ENCODE peak calls at places on chromosome 21, in nine cellular contexts. F is breast epithelium, L is HL-60, E is vagina, J is transverse colon, B is suprapubic skin, I is stomach, Q is HepG2, T is Panc1. C is an unnamed sample.

GRCh38 chr21:19246018-19246417 is 842.4 kb upstream of the TMPRSS15 start:
- DNase-seq in F (no peak), L (no peak), E (no peak), J (no peak), B (no peak), I (no peak), Q (no peak), T (no peak), C (no peak)

GRCh38 chr21:44987301-44987885 is 47.6 kb downstream of the SLX9 start:
- DNase-seq in F (no peak), L (no peak), E (no peak), J (no peak), B (no peak), I (no peak), Q (no peak), T (no peak), C (peak)

GRCh38 chr21:18274370-18274769 is 29.7 kb downstream of the CHODL start:
- DNase-seq in F (no peak), L (no peak), E (no peak), J (no peak), B (no peak), I (no peak), Q (no peak), T (no peak), C (no peak)

GRCh38 chr21:45310446-45310845 is 22.8 kb upstream of the POFUT2 start:
- DNase-seq in F (no peak), L (no peak), E (no peak), J (no peak), B (no peak), I (no peak), Q (no peak), T (no peak), C (peak)

GRCh38 chr21:21163904-21164303 is 165.7 kb downstream of the NCAM2 start:
- DNase-seq in F (peak), L (peak), E (no peak), J (peak), B (no peak), I (peak), Q (peak), T (peak), C (peak)

GRCh38 chr21:31688603-31689368 is 29.3 kb downstream of the SOD1 start:
- DNase-seq in F (no peak), L (no peak), E (no peak), J (no peak), B (no peak), I (no peak), Q (no peak), T (no peak), C (no peak)

GRCh38 chr21:15204887-15205286 is 140.1 kb upstream of the NRIP1 start:
- DNase-seq in F (no peak), L (no peak), E (no peak), J (no peak), B (no peak), I (no peak), Q (no peak), T (no peak), C (no peak)

GRCh38 chr21:33402011-33402979 is 918 bp upstream of the IFNGR2 start:
- DNase-seq in F (peak), L (peak), E (peak), J (peak), B (peak), I (peak), Q (no peak), T (no peak), C (peak)

GRCh38 chr21:18178509-18178908 is 66.1 kb upstream of the CHODL start:
- DNase-seq in F (no peak), L (no peak), E (no peak), J (no peak), B (no peak), I (no peak), Q (no peak), T (no peak), C (no peak)

GRCh38 chr21:45123440-45123839 is 49.1 kb downstream of the ADARB1 start:
- DNase-seq in F (no peak), L (no peak), E (no peak), J (no peak), B (no peak), I (no peak), Q (peak), T (no peak), C (no peak)

GRCh38 chr21:46314441-46315020 is 9.1 kb downstream of the C21orf58 start:
- DNase-seq in F (no peak), L (no peak), E (no peak), J (no peak), B (no peak), I (no peak), Q (no peak), T (no peak), C (no peak)

GRCh38 chr21:38012700-38013099 is 96.4 kb upstream of the KCNJ6 start:
- DNase-seq in F (no peak), L (no peak), E (peak), J (no peak), B (no peak), I (no peak), Q (no peak), T (no peak), C (no peak)

GRCh38 chr21:27647921-27648320 is 681.0 kb upstream of the ADAMTS5 start:
- DNase-seq in F (no peak), L (no peak), E (no peak), J (no peak), B (no peak), I (no peak), Q (no peak), T (no peak), C (no peak)

GRCh38 chr21:17610862-17611261 is 1.8 kb downstream of the BTG3 start:
- DNase-seq in F (no peak), L (no peak), E (no peak), J (peak), B (no peak), I (peak), Q (peak), T (no peak), C (peak)

GRCh38 chr21:33033961-33034413 is 8.3 kb downstream of the OLIG2 start:
- DNase-seq in F (no peak), L (no peak), E (no peak), J (no peak), B (no peak), I (no peak), Q (no peak), T (no peak), C (no peak)

GRCh38 chr21:45530423-45531113 is 11.7 kb downstream of the SLC19A1 start:
- DNase-seq in F (no peak), L (no peak), E (no peak), J (peak), B (peak), I (peak), Q (no peak), T (no peak), C (peak)

GRCh38 chr21:29347274-29347681 is 48.6 kb downstream of the BACH1 start:
- DNase-seq in F (no peak), L (peak), E (no peak), J (peak), B (no peak), I (no peak), Q (peak), T (no peak), C (no peak)

GRCh38 chr21:42582422-42583149 is 68.9 kb downstream of the SLC37A1 start:
- DNase-seq in F (no peak), L (no peak), E (no peak), J (no peak), B (peak), I (no peak), Q (no peak), T (no peak), C (no peak)

GRCh38 chr21:42579456-42580075 is 65.9 kb downstream of the SLC37A1 start:
- DNase-seq in F (no peak), L (no peak), E (no peak), J (peak), B (peak), I (no peak), Q (no peak), T (no peak), C (peak)

GRCh38 chr21:42581676-42582371 is 68.2 kb downstream of the SLC37A1 start:
- DNase-seq in F (no peak), L (no peak), E (no peak), J (peak), B (peak), I (no peak), Q (no peak), T (no peak), C (no peak)

GRCh38 chr21:42580076-42580792 is 66.6 kb downstream of the SLC37A1 start:
- DNase-seq in F (no peak), L (no peak), E (no peak), J (peak), B (peak), I (no peak), Q (no peak), T (no peak), C (peak)

GRCh38 chr21:42580793-42581201 is 67.1 kb downstream of the SLC37A1 start:
- DNase-seq in F (no peak), L (no peak), E (no peak), J (peak), B (peak), I (no peak), Q (no peak), T (no peak), C (peak)
- TF ChIP-seq CTCF in F (no peak), L (no peak), E (no peak), J (no peak), B (no peak), I (no peak), Q (no peak), T (no peak), C (no peak)

GRCh38 chr21:25573409-25574206 is 33.7 kb downstream of the MRPL39 start:
- DNase-seq in F (no peak), L (no peak), E (no peak), J (no peak), B (no peak), I (no peak), Q (peak), T (peak), C (no peak)
- TF ChIP-seq POLR2AphosphoS5 in F (no peak), L (no peak), E (no peak), J (no peak), B (no peak), I (peak), Q (no peak), T (no peak), C (no peak)

GRCh38 chr21:39612233-39613028 is at the start of gene B3GALT5:
- DNase-seq in F (no peak), L (no peak), E (no peak), J (peak), B (no peak), I (no peak), Q (no peak), T (no peak), C (no peak)
- H3K4me3 ChIP-seq in F (no peak), L (no peak), E (peak), J (no peak), B (peak), I (peak), Q (no peak), T (peak), C (peak)

GRCh38 chr21:34580181-34580700 is 34.7 kb downstream of the RCAN1 start:
- DNase-seq in F (no peak), L (no peak), E (peak), J (peak), B (no peak), I (peak), Q (no peak), T (no peak), C (no peak)

GRCh38 chr21:34589511-34590282 is 25.2 kb downstream of the RCAN1 start:
- DNase-seq in F (no peak), L (no peak), E (no peak), J (no peak), B (no peak), I (no peak), Q (no peak), T (no peak), C (no peak)

GRCh38 chr21:34579411-34579810 is 35.5 kb downstream of the RCAN1 start:
- DNase-seq in F (no peak), L (no peak), E (no peak), J (no peak), B (no peak), I (no peak), Q (no peak), T (no peak), C (no peak)

GRCh38 chr21:34582506-34583150 is 32.3 kb downstream of the RCAN1 start:
- DNase-seq in F (peak), L (no peak), E (peak), J (no peak), B (no peak), I (no peak), Q (peak), T (no peak), C (no peak)

GRCh38 chr21:34583926-34584563 is 30.9 kb downstream of the RCAN1 start:
- DNase-seq in F (no peak), L (no peak), E (no peak), J (no peak), B (no peak), I (no peak), Q (no peak), T (no peak), C (no peak)
- TF ChIP-seq CTCF in F (no peak), L (no peak), E (no peak), J (no peak), B (no peak), I (no peak), Q (no peak), T (no peak), C (no peak)

GRCh38 chr21:24583473-24583872 is 1023.8 kb downstream of the MRPL39 start:
- DNase-seq in F (no peak), L (no peak), E (no peak), J (no peak), B (no peak), I (no peak), Q (no peak), T (no peak), C (no peak)
- TF ChIP-seq POLR2AphosphoS5 in F (no peak), L (no peak), E (no peak), J (no peak), B (no peak), I (no peak), Q (no peak), T (no peak), C (no peak)

C was measured in sigmoid colon.